ENCODE peak calls at places on chromosomes 12 and 14, in ten cellular contexts. E is naive thymus-derived CD8-positive, alpha-beta T cell; T is bronchial epithelial cell; G is sciatic nerve; S is mesenchymal stem cell; N is foreskin keratinocyte; R is adrenal gland; L is HepG2; I is T-helper 22 cell; W is stimulated activated CD8-positive, alpha-beta memory T cell treated with anti-CD3 and anti-CD28 coated beads, Interleukin-7, amount 100 ng/mL, for 1 hour. C is an unnamed sample.
A peak's percentile ranks its signal among the peaks of the same experiment; 100 is the strongest.

GRCh38 chr14:34875031-34875922 is at the start of gene BAZ1A:
- DNase-seq in E (peak; percentile 55), T (peak; percentile 92), G (peak; percentile 76), S (peak; percentile 97), N (peak; percentile 90), R (peak; percentile 67), L (peak; percentile 93), I (peak; percentile 30), W (peak; percentile 7), C (peak; percentile 90)

GRCh38 chr14:32620303-32620702 is 291.2 kb downstream of the AKAP6 start:
- DNase-seq in E (no peak), T (peak; percentile 58), G (no peak), S (peak; percentile 54), N (peak; percentile 46), R (no peak), L (no peak), I (no peak), W (no peak), C (no peak)

GRCh38 chr12:106918746-106919145 is 37.0 kb upstream of the TMEM263 start:
- DNase-seq in E (no peak), T (peak; percentile 22), G (no peak), S (peak; percentile 28), N (no peak), R (no peak), L (peak; percentile 30), I (no peak), W (no peak), C (no peak)

GRCh38 chr12:109944975-109945374 is 44.9 kb downstream of the TCHP start:
- DNase-seq in E (no peak), T (peak; percentile 72), G (no peak), S (peak; percentile 69), N (no peak), R (no peak), L (peak; percentile 58), I (no peak), W (no peak), C (no peak)

GRCh38 chr14:77217551-77217950 is 36.0 kb downstream of the TMEM63C start:
- DNase-seq in E (no peak), T (no peak), G (no peak), S (no peak), N (no peak), R (no peak), L (no peak), I (no peak), W (no peak), C (no peak)

GRCh38 chr14:89767861-89768268 is 186.7 kb downstream of the EFCAB11 start:
- DNase-seq in E (peak; percentile 78), T (peak; percentile 50), G (no peak), S (peak; percentile 53), N (peak; percentile 42), R (peak; percentile 35), L (peak; percentile 38), I (peak; percentile 25), W (peak; percentile 26), C (peak; percentile 63)

GRCh38 chr12:34345801-34346200 is 323.5 kb downstream of the ALG10 start:
- DNase-seq in E (no peak), T (no peak), G (no peak), S (no peak), N (no peak), R (no peak), L (no peak), I (no peak), W (no peak), C (no peak)

GRCh38 chr12:32312049-32312670 is 87.2 kb upstream of the FGD4 start:
- DNase-seq in E (peak; percentile 55), T (peak; percentile 65), G (no peak), S (peak; percentile 71), N (peak; percentile 43), R (no peak), L (peak; percentile 42), I (no peak), W (no peak), C (peak; percentile 64)

GRCh38 chr12:51082561-51083139 is 746 bp downstream of the CSRNP2 start:
- DNase-seq in E (peak; percentile 43), T (peak; percentile 16), G (no peak), S (peak; percentile 79), N (peak; percentile 17), R (peak; percentile 24), L (peak; percentile 7), I (no peak), W (no peak), C (peak; percentile 42)

GRCh38 chr12:39892146-39892545 is 213.7 kb downstream of the SLC2A13 start:
- DNase-seq in E (no peak), T (no peak), G (no peak), S (no peak), N (no peak), R (peak; percentile 33), L (no peak), I (no peak), W (no peak), C (no peak)

GRCh38 chr14:42665083-42665482 is 1058.4 kb downstream of the LRFN5 start:
- DNase-seq in E (no peak), T (peak; percentile 0), G (no peak), S (no peak), N (peak; percentile 12), R (no peak), L (no peak), I (no peak), W (no peak), C (no peak)

GRCh38 chr14:22981090-22982012 is 1.0 kb downstream of the AJUBA start:
- DNase-seq in E (peak; percentile 33), T (peak; percentile 30), G (no peak), S (peak; percentile 52), N (no peak), R (no peak), L (no peak), I (no peak), W (no peak), C (no peak)

GRCh38 chr12:122350444-122350843 is 72.0 kb downstream of the CLIP1 start:
- DNase-seq in E (no peak), T (no peak), G (no peak), S (no peak), N (no peak), R (no peak), L (no peak), I (no peak), W (no peak), C (no peak)

GRCh38 chr12:121514184-121514742 is 66.6 kb downstream of the KDM2B start:
- DNase-seq in E (peak; percentile 23), T (no peak), G (no peak), S (no peak), N (no peak), R (no peak), L (no peak), I (no peak), W (no peak), C (no peak)

GRCh38 chr12:3988519-3989217 is 115.5 kb upstream of the PARP11 start:
- DNase-seq in E (peak; percentile 65), T (peak; percentile 15), G (no peak), S (no peak), N (peak; percentile 38), R (no peak), L (no peak), I (no peak), W (no peak), C (no peak)

GRCh38 chr12:3218150-3218845 is 141.1 kb downstream of the TSPAN9 start:
- DNase-seq in E (no peak), T (peak; percentile 73), G (peak; percentile 81), S (peak; percentile 81), N (peak; percentile 63), R (peak; percentile 35), L (no peak), I (no peak), W (no peak), C (no peak)

GRCh38 chr12:12901158-12901791 is 9.9 kb downstream of the GPRC5A start:
- DNase-seq in E (no peak), T (peak; percentile 97), G (no peak), S (peak; percentile 98), N (peak; percentile 98), R (peak; percentile 60), L (peak; percentile 37), I (no peak), W (no peak), C (peak; percentile 82)

GRCh38 chr14:95260537-95261440 is 58.9 kb downstream of the CLMN start:
- DNase-seq in E (no peak), T (peak; percentile 83), G (no peak), S (peak; percentile 68), N (peak; percentile 80), R (no peak), L (no peak), I (no peak), W (no peak), C (no peak)

GRCh38 chr12:40663781-40664180 is 28.5 kb upstream of the CNTN1 start:
- DNase-seq in E (no peak), T (peak; percentile 70), G (no peak), S (no peak), N (peak; percentile 38), R (no peak), L (no peak), I (no peak), W (no peak), C (no peak)

GRCh38 chr12:3231399-3231876 is 154.3 kb downstream of the TSPAN9 start:
- DNase-seq in E (no peak), T (no peak), G (no peak), S (no peak), N (no peak), R (no peak), L (no peak), I (no peak), W (no peak), C (no peak)

GRCh38 chr12:47152095-47152494 is 72.3 kb upstream of the AMIGO2 start:
- DNase-seq in E (no peak), T (no peak), G (no peak), S (no peak), N (no peak), R (no peak), L (no peak), I (no peak), W (no peak), C (no peak)